ENCODE peak calls at places on chromosomes 12 and 14, in six cellular contexts. L is left ventricle myocardium inferior; J is dermis microvascular lymphatic vessel endothelial cell; Y is cerebellar cortex; U is H4; E is activated CD4-positive, alpha-beta T cell treated with anti-CD3 and anti-CD28 coated beads for 48 hours. A is an unnamed sample.

GRCh38 chr12:75479963-75480461 is 543 bp upstream of the GLIPR1 start:
- DNase-seq in L (no peak), J (no peak), Y (no peak), U (peak), E (no peak), A (peak)

GRCh38 chr12:31001581-31002360 is 71.9 kb upstream of the DDX11 start:
- DNase-seq in L (no peak), J (no peak), Y (no peak), U (no peak), E (no peak), A (no peak)

GRCh38 chr14:54798465-54799124 is 104.0 kb downstream of the GCH1 start:
- DNase-seq in L (no peak), J (no peak), Y (no peak), U (no peak), E (no peak), A (no peak)

GRCh38 chr14:93033983-93034670 is 81.6 kb downstream of the ITPK1 start:
- DNase-seq in L (no peak), J (no peak), Y (no peak), U (no peak), E (peak), A (no peak)

GRCh38 chr12:68403296-68403695 is 71.1 kb upstream of the MDM1 start:
- DNase-seq in L (no peak), J (no peak), Y (no peak), U (no peak), E (no peak), A (no peak)

GRCh38 chr12:114918535-114919233 is 234.7 kb upstream of the TBX3 start:
- DNase-seq in L (no peak), J (no peak), Y (no peak), U (peak), E (no peak), A (peak)

GRCh38 chr12:119589087-119589486 is 4.5 kb upstream of the TMEM233 start:
- DNase-seq in L (no peak), J (no peak), Y (no peak), U (peak), E (no peak), A (no peak)

GRCh38 chr14:49908433-49908782 is 15.5 kb downstream of the ARF6 start:
- DNase-seq in L (no peak), J (no peak), Y (no peak), U (no peak), E (no peak), A (no peak)

GRCh38 chr14:22432348-22432976 is 156.6 kb downstream of the DAD1 start:
- DNase-seq in L (no peak), J (no peak), Y (peak), U (peak), E (no peak), A (peak)

GRCh38 chr14:67491285-67491684 is 2.8 kb upstream of the TMEM229B start:
- DNase-seq in L (no peak), J (no peak), Y (no peak), U (no peak), E (no peak), A (no peak)

GRCh38 chr12:19575307-19576243 is 136.3 kb downstream of the AEBP2 start:
- DNase-seq in L (peak), J (peak), Y (peak), U (peak), E (no peak), A (peak)

GRCh38 chr12:3129301-3130052 is 52.3 kb downstream of the TSPAN9 start:
- DNase-seq in L (no peak), J (no peak), Y (no peak), U (peak), E (peak), A (no peak)

GRCh38 chr12:57868870-57869609 is 22.5 kb upstream of the CTDSP2 start:
- DNase-seq in L (no peak), J (no peak), Y (peak), U (no peak), E (no peak), A (no peak)

GRCh38 chr12:56676851-56677601 is 11.1 kb downstream of the PTGES3 start:
- DNase-seq in L (no peak), J (no peak), Y (no peak), U (no peak), E (no peak), A (no peak)

GRCh38 chr12:27781680-27782079 is 1.6 kb upstream of the MANSC4 start:
- DNase-seq in L (no peak), J (no peak), Y (peak), U (no peak), E (no peak), A (no peak)

GRCh38 chr14:34387974-34388533 is 74.0 kb downstream of the SPTSSA start:
- DNase-seq in L (no peak), J (no peak), Y (no peak), U (no peak), E (no peak), A (no peak)

GRCh38 chr12:57816855-57817151 is 1.7 kb downstream of the AVIL start:
- DNase-seq in L (peak), J (no peak), Y (no peak), U (no peak), E (no peak), A (no peak)

GRCh38 chr14:53942970-53943750 is 13.5 kb downstream of the BMP4 start:
- DNase-seq in L (no peak), J (no peak), Y (peak), U (no peak), E (no peak), A (no peak)

GRCh38 chr14:21069388-21070082 is 569 bp upstream of the ARHGEF40 start:
- DNase-seq in L (peak), J (no peak), Y (peak), U (no peak), E (no peak), A (peak)